ENCODE peak calls at places on chromosomes 5 and 9, in seven cellular contexts. One of them, this sample, is unnamed.

GRCh38 chr9:137429974-137430722 is 7.0 kb downstream of the NOXA1 start:
- DNase-seq in testis: no peak
- DNase-seq in CD4-positive, alpha-beta memory T cell: no peak
- DNase-seq in left lobe of liver: peak; percentile 46
- DNase-seq in heart right ventricle: no peak
- DNase-seq in stimulated activated CD4-positive, alpha-beta T cell treated with anti-CD3 and anti-CD28 coated beads, TNF-alpha, amount 100 ng/mL, for 24 hours: no peak
- DNase-seq in GM20000: peak; percentile 81
- DNase-seq in this sample: peak; percentile 78

GRCh38 chr9:71446499-71447411 is 321.6 kb downstream of the CEMIP2 start:
- DNase-seq in left lobe of liver: no peak
- DNase-seq in stimulated activated CD4-positive, alpha-beta T cell treated with anti-CD3 and anti-CD28 coated beads, TNF-alpha, amount 100 ng/mL, for 24 hours: peak; percentile 29
- DNase-seq in testis: peak; percentile 73
- DNase-seq in heart right ventricle: peak; percentile 21
- DNase-seq in GM20000: peak; percentile 73
- DNase-seq in CD4-positive, alpha-beta memory T cell: peak; percentile 7
- DNase-seq in this sample: peak; percentile 45

GRCh38 chr5:112691758-112692157 is 45.9 kb upstream of the APC start:
- DNase-seq in stimulated activated CD4-positive, alpha-beta T cell treated with anti-CD3 and anti-CD28 coated beads, TNF-alpha, amount 100 ng/mL, for 24 hours: no peak
- DNase-seq in heart right ventricle: no peak
- DNase-seq in left lobe of liver: no peak
- DNase-seq in GM20000: no peak
- DNase-seq in CD4-positive, alpha-beta memory T cell: peak; percentile 9
- DNase-seq in testis: no peak
- DNase-seq in this sample: peak; percentile 17

GRCh38 chr9:113654605-113655193 is 191.2 kb downstream of the RGS3 start:
- DNase-seq in heart right ventricle: peak; percentile 87
- DNase-seq in testis: peak; percentile 72
- DNase-seq in CD4-positive, alpha-beta memory T cell: no peak
- DNase-seq in GM20000: no peak
- DNase-seq in left lobe of liver: no peak
- DNase-seq in stimulated activated CD4-positive, alpha-beta T cell treated with anti-CD3 and anti-CD28 coated beads, TNF-alpha, amount 100 ng/mL, for 24 hours: no peak
- DNase-seq in this sample: no peak

GRCh38 chr9:16325966-16326365 is 544.5 kb downstream of the BNC2 start:
- DNase-seq in stimulated activated CD4-positive, alpha-beta T cell treated with anti-CD3 and anti-CD28 coated beads, TNF-alpha, amount 100 ng/mL, for 24 hours: no peak
- DNase-seq in testis: no peak
- DNase-seq in left lobe of liver: no peak
- DNase-seq in GM20000: no peak
- DNase-seq in heart right ventricle: no peak
- DNase-seq in CD4-positive, alpha-beta memory T cell: no peak
- DNase-seq in this sample: no peak

GRCh38 chr9:97384406-97385262 is 27.3 kb upstream of the TDRD7 start:
- DNase-seq in testis: peak; percentile 5
- DNase-seq in heart right ventricle: no peak
- DNase-seq in CD4-positive, alpha-beta memory T cell: no peak
- DNase-seq in GM20000: no peak
- DNase-seq in left lobe of liver: no peak
- DNase-seq in stimulated activated CD4-positive, alpha-beta T cell treated with anti-CD3 and anti-CD28 coated beads, TNF-alpha, amount 100 ng/mL, for 24 hours: no peak
- DNase-seq in this sample: no peak

GRCh38 chr5:145110826-145111225 is 724.3 kb downstream of the PRELID2 start:
- DNase-seq in left lobe of liver: no peak
- DNase-seq in GM20000: no peak
- DNase-seq in heart right ventricle: no peak
- DNase-seq in CD4-positive, alpha-beta memory T cell: no peak
- DNase-seq in stimulated activated CD4-positive, alpha-beta T cell treated with anti-CD3 and anti-CD28 coated beads, TNF-alpha, amount 100 ng/mL, for 24 hours: no peak
- DNase-seq in testis: no peak
- DNase-seq in this sample: no peak

GRCh38 chr5:158174918-158175663 is 316.1 kb upstream of the CLINT1 start:
- DNase-seq in testis: peak; percentile 89
- DNase-seq in left lobe of liver: peak; percentile 71
- DNase-seq in GM20000: peak; percentile 73
- DNase-seq in CD4-positive, alpha-beta memory T cell: peak; percentile 21
- DNase-seq in heart right ventricle: peak; percentile 87
- DNase-seq in stimulated activated CD4-positive, alpha-beta T cell treated with anti-CD3 and anti-CD28 coated beads, TNF-alpha, amount 100 ng/mL, for 24 hours: peak; percentile 54
- DNase-seq in this sample: no peak

GRCh38 chr9:85079374-85079773 is 409.8 kb downstream of the NTRK2 start:
- DNase-seq in GM20000: no peak
- DNase-seq in testis: no peak
- DNase-seq in left lobe of liver: no peak
- DNase-seq in heart right ventricle: no peak
- DNase-seq in stimulated activated CD4-positive, alpha-beta T cell treated with anti-CD3 and anti-CD28 coated beads, TNF-alpha, amount 100 ng/mL, for 24 hours: no peak
- DNase-seq in CD4-positive, alpha-beta memory T cell: no peak
- DNase-seq in this sample: no peak

GRCh38 chr5:94240616-94241287 is 377.7 kb downstream of the KIAA0825 start:
- DNase-seq in testis: no peak
- DNase-seq in GM20000: no peak
- DNase-seq in heart right ventricle: no peak
- DNase-seq in left lobe of liver: peak; percentile 74
- DNase-seq in stimulated activated CD4-positive, alpha-beta T cell treated with anti-CD3 and anti-CD28 coated beads, TNF-alpha, amount 100 ng/mL, for 24 hours: no peak
- DNase-seq in CD4-positive, alpha-beta memory T cell: no peak
- DNase-seq in this sample: no peak

GRCh38 chr9:94812343-94812742 is 85.8 kb downstream of the AOPEP start:
- DNase-seq in left lobe of liver: no peak
- DNase-seq in stimulated activated CD4-positive, alpha-beta T cell treated with anti-CD3 and anti-CD28 coated beads, TNF-alpha, amount 100 ng/mL, for 24 hours: no peak
- DNase-seq in CD4-positive, alpha-beta memory T cell: no peak
- DNase-seq in GM20000: no peak
- DNase-seq in heart right ventricle: no peak
- DNase-seq in testis: no peak
- DNase-seq in this sample: no peak

GRCh38 chr9:37390759-37391158 is 31.7 kb upstream of the GRHPR start:
- DNase-seq in CD4-positive, alpha-beta memory T cell: peak; percentile 11
- DNase-seq in heart right ventricle: no peak
- DNase-seq in left lobe of liver: no peak
- DNase-seq in GM20000: peak; percentile 73
- DNase-seq in testis: no peak
- DNase-seq in stimulated activated CD4-positive, alpha-beta T cell treated with anti-CD3 and anti-CD28 coated beads, TNF-alpha, amount 100 ng/mL, for 24 hours: peak; percentile 29
- DNase-seq in this sample: peak; percentile 67

This sample was measured in GM06990.